ENCODE peak calls at places on chromosome 4, in eight cellular contexts. Z, H, L, T, D, P, M and S are unnamed samples.

GRCh38 chr4:51836531-51836930 is 6.4 kb upstream of the DCUN1D4 start:
- DNase-seq in Z (no peak), H (no peak), L (no peak), T (no peak), D (no peak), P (no peak), M (no peak), S (no peak)

GRCh38 chr4:71195932-71196331 is 142.9 kb upstream of the SLC4A4 start:
- DNase-seq in Z (no peak), H (no peak), L (no peak), T (peak; percentile 50), D (no peak), P (no peak), M (no peak), S (no peak)

GRCh38 chr4:94642561-94642866 is 115.2 kb upstream of the BMPR1B start:
- DNase-seq in Z (no peak), H (no peak), L (no peak), T (no peak), D (no peak), P (no peak), M (no peak), S (no peak)

GRCh38 chr4:183746305-183747229 is 87.5 kb downstream of the TRAPPC11 start:
- DNase-seq in Z (no peak), H (no peak), L (no peak), T (peak; percentile 71), D (no peak), P (no peak), M (no peak), S (peak; percentile 7)

GRCh38 chr4:67861513-67861912 is 22.3 kb downstream of the TMPRSS11D start:
- DNase-seq in Z (no peak), H (no peak), L (no peak), T (no peak), D (no peak), P (no peak), M (no peak), S (no peak)

GRCh38 chr4:101136373-101137370 is 210.7 kb downstream of the PPP3CA start:
- DNase-seq in Z (no peak), H (no peak), L (no peak), T (no peak), D (no peak), P (no peak), M (no peak), S (no peak)

GRCh38 chr4:65665951-65666523 is 4.3 kb downstream of the EPHA5 start:
- DNase-seq in Z (no peak), H (no peak), L (no peak), T (no peak), D (no peak), P (no peak), M (no peak), S (no peak)

GRCh38 chr4:137623013-137623412 is 90.7 kb upstream of the PCDH18 start:
- DNase-seq in Z (no peak), H (peak; percentile 57), L (no peak), T (no peak), D (no peak), P (no peak), M (no peak), S (no peak)

GRCh38 chr4:188246488-188246887 is 107.2 kb downstream of the TRIML1 start:
- DNase-seq in Z (no peak), H (no peak), L (no peak), T (no peak), D (no peak), P (no peak), M (no peak), S (no peak)

GRCh38 chr4:28229092-28229491 is 1368.5 kb downstream of the STIM2 start:
- DNase-seq in Z (no peak), H (no peak), L (no peak), T (no peak), D (no peak), P (no peak), M (no peak), S (no peak)

GRCh38 chr4:7052923-7053715 is 9.9 kb downstream of the TADA2B start:
- DNase-seq in Z (peak; percentile 71), H (no peak), L (peak; percentile 79), T (peak; percentile 93), D (peak; percentile 46), P (no peak), M (peak; percentile 52), S (no peak)

GRCh38 chr4:141339386-141339785 is 118.7 kb downstream of the ZNF330 start:
- DNase-seq in Z (no peak), H (no peak), L (no peak), T (no peak), D (no peak), P (no peak), M (no peak), S (no peak)

GRCh38 chr4:180751009-180751408 is 1492.2 kb upstream of the TENM3 start:
- DNase-seq in Z (no peak), H (no peak), L (no peak), T (no peak), D (no peak), P (no peak), M (peak; percentile 57), S (no peak)

GRCh38 chr4:181957088-181957487 is 286.1 kb upstream of the TENM3 start:
- DNase-seq in Z (no peak), H (no peak), L (no peak), T (peak; percentile 86), D (no peak), P (peak; percentile 13), M (peak; percentile 62), S (no peak)

GRCh38 chr4:177008071-177008835 is 215.5 kb upstream of the VEGFC start:
- DNase-seq in Z (no peak), H (no peak), L (no peak), T (no peak), D (no peak), P (no peak), M (no peak), S (no peak)

GRCh38 chr4:2934077-2934812 is 29.0 kb downstream of the NOP14 start:
- DNase-seq in Z (peak; percentile 73), H (no peak), L (peak; percentile 87), T (peak; percentile 63), D (peak; percentile 57), P (peak; percentile 40), M (peak; percentile 64), S (peak; percentile 28)

GRCh38 chr4:61085534-61085933 is 114.6 kb upstream of the ADGRL3 start:
- DNase-seq in Z (no peak), H (no peak), L (no peak), T (no peak), D (no peak), P (no peak), M (no peak), S (no peak)

GRCh38 chr4:38583102-38583501 is 80.9 kb upstream of the KLF3 start:
- DNase-seq in Z (no peak), H (no peak), L (no peak), T (no peak), D (no peak), P (no peak), M (no peak), S (no peak)

GRCh38 chr4:102735578-102735977 is 25.2 kb downstream of the MANBA start:
- DNase-seq in Z (no peak), H (no peak), L (no peak), T (no peak), D (no peak), P (no peak), M (no peak), S (no peak)

GRCh38 chr4:183118585-183118984 is 19.5 kb downstream of the WWC2 start:
- DNase-seq in Z (no peak), H (no peak), L (no peak), T (peak; percentile 31), D (no peak), P (no peak), M (peak; percentile 45), S (no peak)

GRCh38 chr4:4860803-4861591 is 1.5 kb downstream of the MSX1 start:
- DNase-seq in Z (peak; percentile 62), H (no peak), L (no peak), T (no peak), D (no peak), P (peak; percentile 15), M (peak; percentile 31), S (no peak)

GRCh38 chr4:89196056-89196674 is 84.8 kb downstream of the TIGD2 start:
- DNase-seq in Z (no peak), H (peak; percentile 60), L (no peak), T (no peak), D (no peak), P (no peak), M (no peak), S (no peak)

GRCh38 chr4:81492596-81492995 is 20.9 kb upstream of the RASGEF1B start:
- DNase-seq in Z (no peak), H (no peak), L (no peak), T (no peak), D (no peak), P (no peak), M (no peak), S (no peak)
- H3K4me1 ChIP-seq in Z (peaks cover 6% of the 10 kb centered on the region), H (peaks cover 33% of the 10 kb centered on the region), L (peaks cover 17% of the 10 kb centered on the region), T (peaks cover 7% of the 10 kb centered on the region), D (peaks cover 23% of the 10 kb centered on the region), P (peaks cover 14% of the 10 kb centered on the region), M (no peaks in the 10 kb centered on the region), S (peaks cover 8% of the 10 kb centered on the region)

GRCh38 chr4:105992641-105993305 is 97.5 kb downstream of the NPNT start:
- DNase-seq in Z (no peak), H (no peak), L (no peak), T (no peak), D (no peak), P (no peak), M (no peak), S (no peak)
- H3K27ac ChIP-seq in Z (no peak overlapping the region), H (no peak overlapping the region), L (no peak overlapping the region), T (no peak overlapping the region), D (no peak overlapping the region), P (no peak overlapping the region), M (no peak overlapping the region), S (no peak overlapping the region)

DNA sequence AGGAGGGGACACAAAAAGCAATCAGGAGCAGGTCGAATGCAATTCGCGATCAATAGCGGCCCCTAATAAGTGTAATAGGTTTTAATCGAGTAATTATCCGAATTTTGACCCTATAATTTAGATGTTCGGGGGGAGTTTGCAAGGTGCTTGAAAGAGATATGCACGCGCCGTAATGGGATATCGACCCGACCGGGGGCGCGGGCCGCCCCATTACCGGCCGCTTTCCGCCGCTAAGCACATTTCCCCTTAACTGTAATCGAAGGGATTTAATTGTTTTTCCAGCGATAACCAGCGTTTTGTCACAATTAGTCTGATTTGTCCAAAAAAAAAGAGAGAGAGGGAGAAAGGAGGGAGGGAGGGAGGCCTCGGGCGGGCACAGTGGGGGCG is 1.0 kb downstream of the NKX1-1 start:
- DNase-seq in Z (no peak), H (no peak), L (no peak), T (no peak), D (no peak), P (no peak), M (no peak), S (no peak)
- H3K4me1 ChIP-seq in Z (no peaks in the 10 kb centered on the region), H (no peaks in the 10 kb centered on the region), L (peaks cover 50% of the 10 kb centered on the region), T (no peaks in the 10 kb centered on the region), D (peaks cover 64% of the 10 kb centered on the region), P (peaks cover 3% of the 10 kb centered on the region), M (no peaks in the 10 kb centered on the region), S (no peaks in the 10 kb centered on the region)

DNA sequence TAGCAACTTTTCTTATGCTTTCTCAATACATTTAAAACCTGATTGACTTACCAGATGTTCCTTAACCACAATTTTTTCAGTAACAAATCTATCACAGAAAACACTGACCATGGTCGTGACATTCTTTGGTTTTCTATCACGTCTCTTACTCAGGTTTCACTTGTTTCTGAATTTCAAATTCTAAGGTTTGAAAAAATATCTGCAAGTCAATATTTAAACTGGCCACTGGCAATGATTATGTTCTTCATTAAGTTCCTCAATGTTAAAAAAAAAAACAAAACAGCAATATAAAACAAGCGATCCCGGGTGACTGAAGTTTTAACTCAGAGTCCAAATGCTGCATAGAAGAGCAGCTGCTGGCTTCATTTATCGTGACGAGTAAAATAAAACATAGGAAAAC is 128.9 kb downstream of the RBM47 start:
- DNase-seq in Z (no peak), H (no peak), L (no peak), T (no peak), D (no peak), P (no peak), M (no peak), S (no peak)
- H3K27ac ChIP-seq in Z (no peak overlapping the region), H (no peak overlapping the region), L (no peak overlapping the region), T (no peak overlapping the region), D (peak overlapping the region; percentile 25), P (peak overlapping the region; percentile 48), M (no peak overlapping the region), S (no peak overlapping the region)